ENCODE peak calls at places on chromosome 6, in six cellular contexts. D is GM23248, Z is Kasumi-1, K is breast epithelium, F is WERI-Rb-1, A is ELR. E is an unnamed sample.

GRCh38 chr6:96074006-96074405 is 58.2 kb downstream of the FUT9 start:
- DNase-seq in F (no peak), A (no peak), Z (no peak), D (no peak), K (no peak), E (no peak)

GRCh38 chr6:112931835-112932234 is 584.7 kb downstream of the RFPL4B start:
- DNase-seq in D (peak), K (no peak), A (peak), Z (no peak), F (no peak), E (no peak)

GRCh38 chr6:38427492-38428210 is 212.1 kb downstream of the BTBD9 start:
- DNase-seq in K (no peak), F (no peak), D (no peak), Z (no peak), A (no peak), E (no peak)

GRCh38 chr6:99933129-99933528 is 60.9 kb downstream of the MCHR2 start:
- DNase-seq in F (no peak), D (peak), Z (no peak), K (no peak), A (peak), E (no peak)

GRCh38 chr6:25137497-25137896 is 141.7 kb upstream of the CARMIL1 start:
- DNase-seq in A (no peak), F (no peak), Z (no peak), D (peak), K (no peak), E (no peak)

GRCh38 chr6:30686908-30687658 is 638 bp upstream of the PPP1R18 start:
- DNase-seq in A (peak), F (peak), K (peak), D (peak), Z (peak), E (peak)

GRCh38 chr6:4059115-4059777 is 19.7 kb downstream of the FAM217A start:
- DNase-seq in F (no peak), D (peak), A (peak), Z (peak), K (no peak), E (peak)

GRCh38 chr6:29499704-29500103 is 11.9 kb upstream of the MAS1L start:
- DNase-seq in F (no peak), K (no peak), A (no peak), D (no peak), Z (no peak), E (no peak)

GRCh38 chr6:125791820-125792165 is 1.0 kb downstream of the NCOA7 start:
- DNase-seq in D (no peak), Z (no peak), K (no peak), A (no peak), F (no peak), E (no peak)

GRCh38 chr6:35737413-35738211 is 780 bp downstream of the ARMC12 start:
- DNase-seq in F (peak), D (peak), A (peak), Z (peak), K (no peak), E (peak)

GRCh38 chr6:5279891-5280338 is 18.6 kb downstream of the FARS2 start:
- DNase-seq in D (no peak), A (no peak), K (no peak), F (no peak), Z (no peak), E (no peak)

GRCh38 chr6:21745543-21746337 is 152.2 kb downstream of the SOX4 start:
- DNase-seq in K (no peak), F (no peak), Z (no peak), D (no peak), A (no peak), E (no peak)

E was measured in SW480.